ENCODE peak calls at places on chromosomes 6 and 20, in seven cellular contexts. Y is cardiac fibroblast; F is SK-N-SH; H is fibroblast of the aortic adventitia; J is breast epithelium; L is fibroblast of lung; D is CD8-positive, alpha-beta T cell. O is an unnamed sample.

GRCh38 chr6:75563032-75563431 is 38.6 kb upstream of the SENP6 start:
- DNase-seq in Y (peak; percentile 56), F (peak; percentile 15), H (peak; percentile 24), J (no peak), L (peak; percentile 18), D (no peak), O (peak; percentile 54)

GRCh38 chr20:52783769-52784168 is 188.4 kb upstream of the TSHZ2 start:
- DNase-seq in Y (no peak), F (no peak), H (no peak), J (no peak), L (peak; percentile 7), D (no peak), O (peak; percentile 33)

GRCh38 chr20:42986143-42986773 is 203.4 kb downstream of the PTPRT start:
- DNase-seq in Y (no peak), F (no peak), H (no peak), J (no peak), L (no peak), D (no peak), O (no peak)

GRCh38 chr6:79450984-79451383 is 86.2 kb downstream of the LCA5 start:
- DNase-seq in Y (no peak), F (no peak), H (no peak), J (no peak), L (no peak), D (no peak), O (no peak)

GRCh38 chr20:53263554-53264438 is 291.6 kb downstream of the TSHZ2 start:
- DNase-seq in Y (no peak), F (no peak), H (no peak), J (no peak), L (no peak), D (no peak), O (no peak)

GRCh38 chr6:27757307-27757706 is 154.9 kb downstream of the OR2B2 start:
- DNase-seq in Y (no peak), F (no peak), H (no peak), J (no peak), L (peak; percentile 11), D (peak; percentile 52), O (no peak)

GRCh38 chr6:127069659-127070279 is 48.7 kb upstream of the RSPO3 start:
- DNase-seq in Y (peak; percentile 70), F (peak; percentile 8), H (peak; percentile 66), J (no peak), L (peak; percentile 51), D (no peak), O (peak; percentile 59)

GRCh38 chr6:28211840-28212509 is 13.1 kb upstream of the ZSCAN9 start:
- DNase-seq in Y (no peak), F (no peak), H (no peak), J (no peak), L (peak; percentile 2), D (no peak), O (no peak)

GRCh38 chr6:130366011-130366963 is at the start of gene TMEM200A:
- DNase-seq in Y (peak; percentile 54), F (peak; percentile 48), H (peak; percentile 75), J (peak; percentile 53), L (peak; percentile 79), D (no peak), O (peak; percentile 72)
- TF ChIP-seq CTCF in Y (peak; percentile 10), F (peak; percentile 30), H (peak; percentile 44), J (no peak), L (no peak), D (no peak), O (no peak)

DNA sequence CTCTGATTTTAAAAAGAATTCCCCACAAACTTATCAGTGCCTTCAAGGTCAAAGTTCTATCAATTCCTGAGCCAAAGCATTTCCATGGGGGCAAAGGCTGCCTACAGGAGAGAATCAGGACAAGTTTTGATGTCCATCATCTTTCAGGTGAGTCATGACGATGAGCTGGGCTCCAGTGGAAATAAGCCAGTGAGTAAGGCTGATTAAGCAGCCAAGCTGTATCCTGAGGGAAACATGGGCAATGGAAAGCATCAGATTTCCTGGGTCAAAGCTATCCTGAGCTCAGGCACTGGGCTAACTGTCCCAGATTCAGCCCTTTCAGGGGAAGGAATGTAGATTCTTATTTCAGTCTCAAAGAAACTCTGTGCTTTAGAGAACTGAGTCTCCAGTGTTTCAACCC is 377.4 kb downstream of the CD109 start:
- DNase-seq in Y (peak; percentile 54), F (no peak), H (peak; percentile 66), J (no peak), L (peak; percentile 60), D (no peak), O (peak; percentile 91)
- H3K4me3 ChIP-seq in Y (no peak overlapping the region), F (no peak overlapping the region), H (no peak overlapping the region), J (no peak overlapping the region), L (no peak overlapping the region), D (no peak overlapping the region), O (no peak overlapping the region)

GRCh38 chr20:9172908-9173307 is 104.0 kb downstream of the PLCB4 start:
- DNase-seq in Y (peak; percentile 17), F (no peak), H (peak; percentile 22), J (no peak), L (peak; percentile 23), D (no peak), O (peak; percentile 44)
- TF ChIP-seq CTCF in Y (peak; percentile 18), F (peak; percentile 35), H (peak; percentile 37), J (no peak), L (peak; percentile 26), D (no peak), O (peak; percentile 36)

DNA sequence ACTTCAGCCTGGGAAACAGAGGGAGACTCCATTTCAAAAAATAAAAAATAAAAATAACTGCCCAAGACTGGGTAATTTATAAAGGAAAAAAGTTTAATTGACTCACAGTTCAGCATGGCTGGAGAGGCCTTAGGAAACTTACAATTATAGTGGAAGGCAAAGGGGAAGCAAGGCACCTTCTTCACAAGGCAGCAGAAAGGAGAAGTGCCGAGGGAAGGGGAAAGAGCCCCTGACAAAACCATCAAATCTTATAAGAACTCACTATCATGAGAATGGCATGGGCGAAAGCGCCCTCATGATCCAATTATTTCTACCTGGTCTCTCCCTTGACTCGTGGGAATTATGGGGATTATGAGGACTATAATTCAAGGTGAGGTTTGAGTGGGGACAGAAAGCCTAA is 95.5 kb upstream of the LGSN start:
- DNase-seq in Y (no peak), F (no peak), H (no peak), J (no peak), L (no peak), D (no peak), O (no peak)
- H3K4me3 ChIP-seq in Y (no peak overlapping the region), F (no peak overlapping the region), H (no peak overlapping the region), J (no peak overlapping the region), L (no peak overlapping the region), D (no peak overlapping the region), O (no peak overlapping the region)

GRCh38 chr20:17636523-17637412 is 45.3 kb downstream of the RRBP1 start:
- DNase-seq in Y (no peak), F (peak; percentile 91), H (peak; percentile 24), J (no peak), L (no peak), D (no peak), O (peak; percentile 44)
- TF ChIP-seq CTCF in Y (no peak), F (no peak), H (peak; percentile 8), J (no peak), L (no peak), D (no peak), O (peak; percentile 12)

GRCh38 chr20:45835230-45836224 is 1.9 kb downstream of the SNX21 start:
- DNase-seq in Y (peak; percentile 80), F (no peak), H (peak; percentile 92), J (no peak), L (peak; percentile 91), D (no peak), O (peak; percentile 98)
- H3K4me3 ChIP-seq in Y (peak overlapping the region; percentile 74), F (peak overlapping the region; percentile 85), H (peak overlapping the region; percentile 90), J (peak overlapping the region; percentile 68), L (peak overlapping the region; percentile 84), D (no peak overlapping the region), O (peak overlapping the region; percentile 78)

GRCh38 chr6:136335736-136336362 is 46.2 kb upstream of the BCLAF1 start:
- DNase-seq in Y (no peak), F (no peak), H (no peak), J (no peak), L (peak; percentile 47), D (no peak), O (no peak)

GRCh38 chr6:136333824-136334464 is 44.3 kb upstream of the BCLAF1 start:
- DNase-seq in Y (no peak), F (no peak), H (no peak), J (no peak), L (no peak), D (no peak), O (no peak)

GRCh38 chr6:136337606-136338005 is 48.0 kb upstream of the BCLAF1 start:
- DNase-seq in Y (no peak), F (no peak), H (no peak), J (no peak), L (no peak), D (no peak), O (no peak)

GRCh38 chr6:136334465-136334846 is 44.8 kb upstream of the BCLAF1 start:
- DNase-seq in Y (no peak), F (no peak), H (no peak), J (no peak), L (no peak), D (no peak), O (no peak)

GRCh38 chr6:136334853-136335252 is 45.2 kb upstream of the BCLAF1 start:
- DNase-seq in Y (no peak), F (no peak), H (no peak), J (no peak), L (no peak), D (no peak), O (no peak)
- TF ChIP-seq CTCF in Y (no peak), F (peak; percentile 25), H (peak; percentile 12), J (no peak), L (no peak), D (no peak), O (peak; percentile 10)